ENCODE peak calls at places on chromosomes 13 and 19, in nine cellular contexts. R is GM23338, A is hepatocyte, X is psoas muscle, G is left lung, U is ovary, S is sigmoid colon, V is left ventricle myocardium inferior, E is lower lobe of right lung. P is an unnamed sample. For H3K4me1, the result is how much of the 10 kb centered on the place peaks cover.

GRCh38 chr13:30364133-30364532 is 56.8 kb upstream of the KATNAL1 start:
- DNase-seq in R (no peak), A (peak), X (no peak), G (no peak), U (no peak), S (no peak), V (no peak), E (no peak), P (peak)

GRCh38 chr19:5425260-5425659 is 30.0 kb upstream of the ZNRF4 start:
- DNase-seq in R (no peak), A (no peak), X (no peak), G (no peak), U (no peak), S (no peak), V (no peak), E (no peak), P (no peak)

GRCh38 chr19:30411714-30412113 is 39.5 kb downstream of the ZNF536 start:
- DNase-seq in R (no peak), A (no peak), X (no peak), G (no peak), U (no peak), S (no peak), V (no peak), E (no peak), P (no peak)

GRCh38 chr19:35856546-35857149 is at the start of gene KIRREL2:
- DNase-seq in R (peak), A (peak), X (no peak), G (peak), U (no peak), S (no peak), V (no peak), E (no peak), P (no peak)

GRCh38 chr13:39036212-39036611 is 1.7 kb downstream of the PROSER1 start:
- DNase-seq in R (peak), A (peak), X (no peak), G (no peak), U (no peak), S (no peak), V (no peak), E (no peak), P (peak)

GRCh38 chr19:57560049-57560491 is 407 bp upstream of the ZNF550 start:
- DNase-seq in R (no peak), A (no peak), X (peak), G (no peak), U (no peak), S (no peak), V (peak), E (peak), P (no peak)

GRCh38 chr13:28128030-28128429 is 10.3 kb upstream of the PAN3 start:
- DNase-seq in R (no peak), A (no peak), X (no peak), G (no peak), U (no peak), S (no peak), V (no peak), E (no peak), P (no peak)

GRCh38 chr13:33403807-33404362 is 118.3 kb upstream of the STARD13 start:
- DNase-seq in R (no peak), A (no peak), X (no peak), G (no peak), U (no peak), S (no peak), V (no peak), E (no peak), P (no peak)

GRCh38 chr13:113937497-113938140 is 36.3 kb downstream of the C13orf46 start:
- DNase-seq in R (no peak), A (no peak), X (no peak), G (peak), U (no peak), S (no peak), V (no peak), E (no peak), P (no peak)

GRCh38 chr19:46076951-46077814 is 36.4 kb upstream of the IGFL4 start:
- DNase-seq in R (peak), A (peak), X (no peak), G (no peak), U (no peak), S (peak), V (no peak), E (no peak), P (peak)

GRCh38 chr19:38059897-38060296 is 152.9 kb downstream of the SIPA1L3 start:
- DNase-seq in R (no peak), A (no peak), X (no peak), G (peak), U (no peak), S (no peak), V (no peak), E (no peak), P (peak)

GRCh38 chr19:14089662-14090508 is 666 bp downstream of the SAMD1 start:
- DNase-seq in R (peak), A (peak), X (peak), G (peak), U (peak), S (no peak), V (peak), E (peak), P (peak)

GRCh38 chr13:28819046-28819747 is 942 bp upstream of the MTUS2 start:
- DNase-seq in R (peak), A (peak), X (no peak), G (no peak), U (no peak), S (no peak), V (no peak), E (no peak), P (peak)

GRCh38 chr13:36344886-36345437 is 1.2 kb downstream of the SPART start:
- DNase-seq in R (peak), A (peak), X (no peak), G (no peak), U (peak), S (no peak), V (no peak), E (no peak), P (peak)

GRCh38 chr19:8194528-8195275 is 14.5 kb upstream of the CERS4 start:
- DNase-seq in R (no peak), A (no peak), X (peak), G (peak), U (no peak), S (no peak), V (no peak), E (peak), P (peak)

GRCh38 chr19:56110515-56111448 is 10.3 kb downstream of the ZNF787 start:
- DNase-seq in R (no peak), A (peak), X (peak), G (no peak), U (peak), S (no peak), V (peak), E (peak), P (peak)

GRCh38 chr13:25215253-25215575 is 43.1 kb upstream of the AMER2 start:
- DNase-seq in R (no peak), A (no peak), X (no peak), G (no peak), U (no peak), S (no peak), V (no peak), E (no peak), P (no peak)

GRCh38 chr13:114151565-114152284 is 19.3 kb upstream of the RASA3 start:
- DNase-seq in R (no peak), A (no peak), X (peak), G (peak), U (no peak), S (no peak), V (no peak), E (peak), P (peak)

GRCh38 chr13:44523176-44524017 is 52.7 kb downstream of the TSC22D1 start:
- DNase-seq in R (peak), A (peak), X (no peak), G (no peak), U (no peak), S (no peak), V (no peak), E (no peak), P (peak)

GRCh38 chr13:102333320-102334181 is 68.3 kb downstream of the FGF14 start:
- DNase-seq in R (peak), A (no peak), X (no peak), G (no peak), U (no peak), S (no peak), V (no peak), E (no peak), P (no peak)

GRCh38 chr19:50046649-50047503 is 21.1 kb downstream of the ZNF473 start:
- DNase-seq in R (peak), A (no peak), X (peak), G (no peak), U (peak), S (peak), V (peak), E (peak), P (peak)

GRCh38 chr19:36973021-36973843 is 57.1 kb downstream of the ZNF568 start:
- DNase-seq in R (peak), A (no peak), X (peak), G (peak), U (peak), S (peak), V (peak), E (peak), P (peak)

GRCh38 chr19:45567609-45568008 is 17.0 kb downstream of the OPA3 start:
- DNase-seq in R (no peak), A (no peak), X (no peak), G (no peak), U (no peak), S (no peak), V (no peak), E (no peak), P (no peak)

GRCh38 chr19:28577199-28577598 is 635.8 kb downstream of the UQCRFS1 start:
- DNase-seq in R (no peak), A (no peak), X (no peak), G (no peak), U (no peak), S (no peak), V (no peak), E (no peak), P (no peak)
- H3K27ac ChIP-seq in R (no peak), A (no peak), X (no peak), G (no peak), U (no peak), S (no peak), V (no peak), E (no peak), P (no peak)

GRCh38 chr13:49310251-49310650 is 62.5 kb downstream of the CDADC1 start:
- DNase-seq in R (no peak), A (no peak), X (no peak), G (no peak), U (no peak), S (no peak), V (no peak), E (no peak), P (no peak)
- H3K4me1 ChIP-seq in R (under half), A (under half), X (under half), G (under half), U (under half), S (half or more), V (half or more), E (under half), P (under half)

DNA sequence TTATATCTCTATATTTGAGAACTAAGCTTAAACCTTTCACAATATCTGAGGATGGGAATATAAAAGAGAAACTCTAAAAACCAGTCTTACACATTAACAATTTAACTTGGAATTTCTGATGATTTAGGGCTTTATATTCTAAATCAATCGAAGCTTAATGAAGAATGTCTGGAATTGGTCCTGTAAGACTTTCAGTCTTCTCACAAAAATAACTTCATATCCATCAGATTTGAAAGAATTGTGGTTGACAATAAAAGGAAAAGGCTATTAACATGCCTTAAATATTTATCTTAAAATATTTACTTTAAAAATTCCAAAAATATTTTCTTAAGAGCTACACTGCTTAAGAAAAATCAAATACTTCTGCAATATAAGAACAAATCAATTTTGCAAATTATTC is 27.3 kb downstream of the MYCBP2 start:
- DNase-seq in R (no peak), A (no peak), X (no peak), G (no peak), U (no peak), S (no peak), V (no peak), E (no peak), P (no peak)
- H3K27ac ChIP-seq in R (no peak), A (peak), X (no peak), G (peak), U (no peak), S (no peak), V (no peak), E (no peak), P (no peak)

DNA sequence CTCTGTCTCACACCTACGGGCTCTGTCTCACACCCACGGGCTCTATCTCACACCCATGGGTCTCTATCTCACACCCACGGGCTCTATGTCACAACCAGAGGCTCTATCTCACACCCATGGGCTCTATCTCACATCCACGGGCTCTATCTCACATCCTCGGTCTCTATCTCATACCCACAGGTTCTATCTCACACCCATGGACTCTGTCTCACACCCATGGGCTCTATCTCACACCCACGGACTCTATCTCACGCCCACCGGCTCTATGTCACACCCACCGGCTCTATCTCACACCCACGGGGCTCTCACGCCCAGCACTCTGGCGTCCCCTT is 73.9 kb downstream of the COL4A2 start:
- DNase-seq in R (no peak), A (no peak), X (no peak), G (no peak), U (no peak), S (no peak), V (no peak), E (no peak), P (no peak)
- H3K4me1 ChIP-seq in R (under half), A (under half), X (under half), G (under half), U (under half), S (half or more), V (half or more), E (under half), P (under half)

DNA sequence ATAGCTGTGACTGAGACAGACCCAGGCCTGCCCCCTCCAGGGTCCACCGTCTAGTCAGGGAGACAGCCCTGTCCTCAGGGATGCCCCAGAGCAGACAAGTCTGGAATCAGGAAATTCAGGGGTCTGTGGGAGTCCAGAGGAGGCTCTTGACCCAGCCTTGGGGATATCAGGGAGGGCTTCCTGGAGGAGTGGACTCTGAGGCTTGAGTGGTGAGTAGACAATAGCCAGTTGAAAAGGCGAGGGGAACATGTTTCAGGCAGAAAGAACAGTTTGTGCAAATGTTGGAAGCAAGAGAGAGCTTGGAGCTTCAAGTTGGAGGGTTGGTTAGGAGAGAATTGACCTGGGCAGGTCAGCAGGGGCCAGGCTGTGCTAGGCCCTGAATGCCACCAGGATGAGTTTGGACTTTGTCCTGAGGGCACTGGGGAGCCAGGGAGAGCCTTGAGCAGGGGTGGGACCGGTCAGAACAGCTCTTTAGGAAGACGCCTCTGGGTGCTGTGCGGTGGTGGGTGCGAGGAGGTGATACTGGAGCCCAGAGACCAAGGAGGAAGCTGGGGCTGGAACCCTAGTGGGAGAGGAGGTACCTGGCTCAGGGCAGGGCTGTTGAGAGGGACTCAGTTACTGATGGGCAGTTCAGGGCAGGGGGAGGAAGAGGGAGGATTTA is 2.7 kb downstream of the CCDC9 start:
- DNase-seq in R (no peak), A (no peak), X (no peak), G (no peak), U (no peak), S (no peak), V (no peak), E (no peak), P (no peak)
- H3K27ac ChIP-seq in R (no peak), A (peak), X (peak), G (no peak), U (peak), S (peak), V (peak), E (no peak), P (no peak)